ENCODE peak calls at places on chromosomes 1 and 21, in eight cellular contexts. Q, O, U, T, M, L, H and A are unnamed samples.

GRCh38 chr21:28971171-28971570 is 21.5 kb downstream of the LTN1 start:
- DNase-seq in Q (no peak), O (no peak), T (peak; percentile 34), H (no peak), L (no peak), M (no peak), U (no peak), A (no peak)

GRCh38 chr1:17377325-17377953 is 5.4 kb downstream of the PADI6 start:
- DNase-seq in T (no peak), O (no peak), Q (no peak), U (no peak), M (peak; percentile 60), H (no peak), L (no peak), A (no peak)

GRCh38 chr1:58971629-58972140 is 187.8 kb upstream of the JUN start:
- DNase-seq in Q (no peak), T (no peak), L (no peak), U (no peak), M (peak; percentile 76), H (no peak), O (peak; percentile 27), A (peak; percentile 64)

GRCh38 chr1:155389831-155390230 is 69.1 kb downstream of the RUSC1 start:
- DNase-seq in O (no peak), H (no peak), Q (no peak), U (no peak), L (no peak), T (peak; percentile 10), M (peak; percentile 12), A (no peak)

GRCh38 chr1:12158362-12159092 is 8.3 kb upstream of the TNFRSF1B start:
- DNase-seq in O (no peak), M (no peak), Q (no peak), L (no peak), U (no peak), T (no peak), H (no peak), A (no peak)

GRCh38 chr1:155080250-155081228 is 1.9 kb downstream of the EFNA3 start:
- DNase-seq in Q (no peak), M (no peak), H (peak; percentile 48), O (peak; percentile 32), U (peak; percentile 93), T (no peak), L (no peak), A (no peak)

GRCh38 chr1:94646151-94646643 is 104.6 kb upstream of the F3 start:
- DNase-seq in O (no peak), Q (no peak), T (peak; percentile 96), L (peak; percentile 50), H (no peak), M (peak; percentile 98), U (no peak), A (no peak)

GRCh38 chr1:18632711-18633427 is 2.2 kb downstream of the PAX7 start:
- DNase-seq in M (no peak), U (peak; percentile 72), Q (no peak), O (no peak), T (no peak), H (no peak), L (no peak), A (no peak)

DNA sequence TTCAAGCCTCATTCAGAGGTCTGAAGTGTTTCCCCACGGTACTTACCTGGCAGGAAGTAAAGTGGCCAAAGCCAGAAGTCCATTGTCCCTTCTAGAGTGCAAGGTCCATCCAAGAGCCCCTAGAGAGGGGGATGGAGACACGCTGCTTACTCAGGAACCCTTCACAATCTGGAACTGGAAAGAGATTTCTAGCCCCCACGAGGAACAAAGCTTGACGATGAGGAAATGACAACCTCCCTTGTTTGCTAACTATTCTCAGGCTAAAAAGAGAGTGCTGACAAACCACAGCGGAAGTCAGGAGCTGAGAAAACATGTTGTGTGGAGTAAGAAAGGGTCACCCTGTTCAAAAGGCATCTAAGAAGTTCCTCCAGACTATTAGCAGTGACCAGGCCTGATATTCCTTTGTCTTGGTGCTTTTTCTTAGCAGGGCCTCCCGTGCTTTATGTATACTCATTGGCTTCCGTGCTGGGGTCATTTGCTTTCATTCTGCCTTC is at the start of gene FCMR:
- DNase-seq in L (no peak), O (no peak), T (no peak), H (peak; percentile 63), M (peak; percentile 54), Q (no peak), U (no peak), A (no peak)
- TF ChIP-seq CTCF in L (no peak), O (no peak), T (no peak), H (no peak), M (no peak), Q (no peak), U (no peak), A (no peak)

GRCh38 chr1:26290061-26290415 is 10.2 kb downstream of the SH3BGRL3 start:
- DNase-seq in U (no peak), T (no peak), M (no peak), H (peak; percentile 80), Q (no peak), O (no peak), L (no peak), A (no peak)

GRCh38 chr1:26290416-26291261 is 10.8 kb downstream of the SH3BGRL3 start:
- DNase-seq in M (no peak), H (peak; percentile 77), O (no peak), L (no peak), T (no peak), U (no peak), Q (no peak), A (no peak)

GRCh38 chr1:26288311-26288941 is 8.5 kb downstream of the SH3BGRL3 start:
- DNase-seq in H (peak; percentile 85), L (no peak), Q (no peak), M (peak; percentile 50), O (no peak), T (peak; percentile 27), U (no peak), A (no peak)

GRCh38 chr1:26291433-26291832 is 11.5 kb downstream of the SH3BGRL3 start:
- DNase-seq in U (no peak), Q (no peak), H (no peak), O (no peak), M (no peak), L (no peak), T (no peak), A (no peak)

DNA sequence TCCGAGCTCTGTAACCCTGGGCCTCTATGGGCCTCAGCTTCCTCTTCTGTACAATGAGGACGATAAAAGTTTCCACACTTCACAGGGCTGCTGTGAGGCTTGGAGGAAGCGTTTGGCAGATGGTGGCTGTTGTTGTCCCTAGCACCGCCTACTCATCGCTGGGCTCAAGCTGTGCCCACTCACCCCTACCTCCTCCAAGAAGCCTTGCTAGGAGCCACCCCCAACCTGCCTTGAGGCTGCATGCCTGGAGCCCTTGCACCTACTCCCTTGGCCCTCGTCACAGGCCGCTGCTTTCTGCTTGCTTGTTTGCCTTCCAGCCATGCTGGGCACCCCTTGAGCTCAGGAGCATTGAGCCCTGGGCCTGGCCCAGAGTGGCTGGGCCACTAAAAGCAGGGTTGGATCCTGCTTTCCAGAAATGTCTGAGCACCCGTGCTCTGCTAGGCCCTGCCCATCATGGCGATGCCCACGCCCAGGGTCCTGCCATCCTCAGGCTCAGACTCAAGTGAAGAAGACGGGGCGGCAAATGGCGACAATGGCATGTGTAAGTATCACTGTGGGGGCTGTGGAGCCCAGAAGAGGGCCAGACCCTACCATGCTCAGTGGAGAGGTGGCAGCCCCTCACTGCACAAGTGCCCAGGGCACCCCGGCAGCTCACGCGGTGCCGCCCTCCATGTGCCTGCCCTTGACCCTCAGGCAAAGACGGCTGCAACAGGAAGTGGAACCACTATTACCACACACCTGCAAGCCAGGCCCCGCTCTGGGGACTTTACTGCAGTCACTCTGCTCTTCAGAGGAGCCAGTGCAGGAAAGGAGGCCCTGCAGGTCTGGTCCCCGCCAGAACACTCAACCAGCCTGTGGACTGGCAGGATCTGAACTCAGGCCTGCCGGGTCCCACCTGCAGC is 9.5 kb downstream of the SH3BGRL3 start:
- DNase-seq in O (no peak), U (no peak), Q (no peak), M (no peak), L (no peak), H (peak; percentile 97), T (no peak), A (no peak)
- H3K4me3 ChIP-seq in O (no peak overlapping the region), U (no peak overlapping the region), Q (no peak overlapping the region), M (no peak overlapping the region), L (no peak overlapping the region), H (no peak overlapping the region), T (no peak overlapping the region), A (no peak overlapping the region)

DNA sequence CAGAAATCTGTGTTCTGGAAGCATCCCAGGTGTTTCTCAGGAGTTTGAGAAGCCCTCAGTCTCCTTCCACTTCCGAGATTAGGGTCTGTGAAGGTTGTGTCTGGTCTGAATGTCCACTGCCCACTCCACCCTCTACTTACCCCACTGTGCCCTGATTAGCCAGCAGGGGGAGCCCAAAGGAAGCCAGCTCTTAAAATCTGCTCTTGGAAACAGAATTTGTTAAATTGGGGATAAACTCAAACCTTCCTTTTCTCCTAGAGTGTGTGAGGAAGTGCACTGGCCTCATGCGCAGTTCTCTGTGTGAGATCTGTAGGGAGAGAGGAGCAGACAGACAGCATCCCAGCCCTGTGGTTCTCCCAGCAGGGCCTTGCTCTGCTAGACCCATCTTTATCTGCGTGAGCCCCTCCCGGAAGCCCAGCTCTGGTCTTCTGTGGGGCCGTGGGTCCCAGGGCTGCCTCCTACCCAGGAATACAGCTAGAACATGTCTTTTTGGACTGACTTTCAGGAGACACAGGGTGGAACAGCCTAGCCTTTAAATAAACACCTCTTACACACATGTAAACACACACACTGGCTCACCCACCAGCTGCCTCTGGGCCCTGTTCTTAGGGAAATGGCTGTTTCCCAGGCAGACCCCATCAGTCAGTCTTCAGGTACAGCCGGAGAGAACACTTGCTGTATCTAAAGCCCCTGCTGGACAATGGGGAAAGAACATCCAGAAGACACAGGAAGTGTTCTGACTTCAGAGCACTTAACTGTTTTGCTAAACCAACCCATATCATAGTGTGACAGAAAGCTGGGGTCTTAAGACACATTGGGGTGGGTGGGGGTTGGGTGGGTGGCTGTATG is 52.2 kb downstream of the SMYD2 start:
- DNase-seq in H (peak; percentile 54), Q (no peak), O (no peak), L (peak; percentile 30), U (peak; percentile 80), T (peak; percentile 47), M (no peak), A (no peak)
- TF ChIP-seq CTCF in H (peak; percentile 86), Q (peak; percentile 87), O (peak; percentile 76), L (peak; percentile 97), U (peak; percentile 75), T (peak; percentile 98), M (peak; percentile 87), A (peak; percentile 93)

GRCh38 chr1:150791587-150791986 is 16.5 kb downstream of the CTSK start:
- DNase-seq in H (no peak), M (no peak), O (no peak), T (no peak), L (no peak), U (no peak), Q (no peak), A (no peak)

GRCh38 chr1:150798509-150798908 is 9.6 kb downstream of the CTSK start:
- DNase-seq in O (no peak), L (no peak), M (no peak), H (no peak), T (peak; percentile 54), U (no peak), Q (no peak), A (no peak)

GRCh38 chr1:150799104-150799503 is 9.0 kb downstream of the CTSK start:
- DNase-seq in M (no peak), Q (no peak), L (no peak), O (no peak), U (no peak), H (no peak), T (peak; percentile 17), A (no peak)

GRCh38 chr1:150793231-150793630 is 14.8 kb downstream of the CTSK start:
- DNase-seq in U (no peak), Q (no peak), H (no peak), M (no peak), O (no peak), L (no peak), T (no peak), A (no peak)

DNA sequence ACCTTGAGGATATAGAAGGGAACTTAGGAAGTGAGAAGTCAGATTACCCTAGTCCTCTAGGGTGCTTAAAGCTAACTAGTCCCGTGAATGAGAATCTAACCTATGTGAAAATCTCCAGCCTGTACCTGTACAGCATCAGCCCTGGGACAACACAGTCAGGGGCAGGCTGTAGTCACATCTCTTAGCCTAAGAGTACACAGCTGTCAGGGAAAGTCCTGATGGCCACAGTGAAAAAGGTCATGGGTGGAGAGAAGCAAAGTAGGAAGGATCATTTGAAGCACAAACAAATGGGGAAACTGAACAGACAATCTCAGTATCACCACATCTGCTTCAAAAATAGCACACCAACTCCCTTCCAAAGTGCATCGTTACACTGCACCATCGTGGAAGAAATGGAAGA is 11.7 kb downstream of the CTSK start:
- DNase-seq in M (no peak), T (no peak), H (no peak), U (no peak), L (no peak), Q (no peak), O (no peak), A (no peak)
- H3K4me3 ChIP-seq in M (no peak overlapping the region), T (no peak overlapping the region), H (no peak overlapping the region), U (no peak overlapping the region), L (no peak overlapping the region), Q (no peak overlapping the region), O (no peak overlapping the region), A (no peak overlapping the region)